ENCODE peak calls at places on chromosomes 13 and 19, in eight cellular contexts. N, W, T, C, A, D, Z and F are unnamed samples.

GRCh38 chr13:108463365-108463764 is 166.0 kb upstream of the MYO16 start:
- DNase-seq in N (no peak), T (no peak), W (no peak), D (no peak), Z (no peak), C (no peak), A (peak), F (no peak)

GRCh38 chr19:48897181-48897580 is 1.4 kb downstream of the TULP2 start:
- DNase-seq in C (no peak), N (no peak), A (no peak), T (no peak), Z (no peak), W (no peak), D (no peak), F (no peak)

GRCh38 chr13:110338441-110339101 is 31.5 kb downstream of the COL4A2 start:
- DNase-seq in N (no peak), C (no peak), A (peak), W (no peak), T (no peak), Z (peak), D (no peak), F (peak)

GRCh38 chr13:52195052-52195837 is 35.8 kb upstream of the NEK3 start:
- DNase-seq in W (no peak), N (no peak), C (peak), A (peak), Z (peak), D (peak), T (no peak), F (peak)

GRCh38 chr13:27730191-27730590 is 62.1 kb upstream of the GSX1 start:
- DNase-seq in Z (no peak), A (no peak), D (no peak), C (no peak), T (no peak), N (no peak), W (no peak), F (no peak)

GRCh38 chr19:35211545-35212230 is 16.9 kb downstream of the FAM187B start:
- DNase-seq in Z (no peak), A (no peak), D (no peak), C (peak), W (no peak), N (no peak), T (no peak), F (peak)

GRCh38 chr13:63092461-63092860 is 1676.8 kb upstream of the PCDH20 start:
- DNase-seq in D (no peak), Z (no peak), T (no peak), W (no peak), N (no peak), C (no peak), A (peak), F (no peak)

GRCh38 chr13:32426981-32427851 is 714 bp downstream of the N4BP2L1 start:
- DNase-seq in D (peak), A (peak), W (peak), T (peak), Z (no peak), C (peak), N (no peak), F (peak)

GRCh38 chr19:28960986-28961705 is 251.8 kb downstream of the UQCRFS1 start:
- DNase-seq in Z (peak), C (no peak), D (no peak), T (no peak), A (peak), N (no peak), W (no peak), F (no peak)

GRCh38 chr13:97228850-97229521 is 6.9 kb downstream of the MBNL2 start:
- DNase-seq in T (no peak), N (no peak), C (no peak), W (no peak), Z (no peak), D (no peak), A (peak), F (no peak)

GRCh38 chr13:110004814-110005213 is 218.4 kb upstream of the IRS2 start:
- DNase-seq in T (no peak), Z (no peak), D (no peak), C (no peak), W (no peak), N (no peak), A (no peak), F (no peak)

GRCh38 chr19:41156207-41156606 is 36.8 kb upstream of the CYP2S1 start:
- DNase-seq in Z (no peak), N (no peak), A (no peak), W (no peak), T (no peak), C (no peak), D (no peak), F (no peak)

GRCh38 chr19:7562646-7563393 is 27.3 kb downstream of the PNPLA6 start:
- DNase-seq in W (no peak), C (no peak), A (no peak), N (no peak), T (no peak), Z (no peak), D (no peak), F (no peak)

GRCh38 chr19:55473201-55473600 is 3.2 kb upstream of the ZNF628 start:
- DNase-seq in D (no peak), A (no peak), T (no peak), N (no peak), Z (no peak), C (no peak), W (no peak), F (no peak)

GRCh38 chr13:110125157-110125556 is 181.8 kb downstream of the COL4A1 start:
- DNase-seq in W (no peak), T (no peak), A (peak), C (no peak), D (no peak), Z (no peak), N (no peak), F (no peak)

GRCh38 chr13:20553309-20553708 is 13.6 kb upstream of the IFT88 start:
- DNase-seq in D (no peak), C (no peak), T (no peak), N (no peak), A (no peak), W (no peak), Z (no peak), F (no peak)

GRCh38 chr13:112510987-112511715 is 76.8 kb downstream of the TUBGCP3 start:
- DNase-seq in Z (no peak), W (no peak), T (no peak), D (no peak), C (no peak), N (no peak), A (no peak), F (no peak)

GRCh38 chr13:108594153-108594552 is 35.3 kb upstream of the MYO16 start:
- DNase-seq in Z (no peak), D (no peak), T (no peak), W (no peak), C (no peak), A (no peak), N (no peak), F (no peak)

GRCh38 chr19:7242601-7243258 is 51.5 kb downstream of the INSR start:
- DNase-seq in D (peak), A (peak), W (no peak), T (no peak), N (peak), Z (peak), C (no peak), F (no peak)

GRCh38 chr13:49446473-49446872 is 2.4 kb downstream of the SETDB2 start:
- DNase-seq in W (no peak), N (no peak), T (no peak), D (no peak), Z (no peak), A (no peak), C (no peak), F (no peak)

GRCh38 chr13:40217675-40218074 is 448.8 kb downstream of the FOXO1 start:
- DNase-seq in A (no peak), N (no peak), D (no peak), T (no peak), W (no peak), Z (no peak), C (no peak), F (no peak)

GRCh38 chr19:49875801-49876421 is 1.2 kb downstream of the AKT1S1 start:
- DNase-seq in Z (no peak), N (no peak), D (peak), T (no peak), W (no peak), C (peak), A (no peak), F (peak)

GRCh38 chr19:7149956-7150705 is 80.6 kb downstream of the ZNF557 start:
- DNase-seq in Z (no peak), D (peak), A (no peak), C (no peak), T (no peak), N (no peak), W (no peak), F (peak)

GRCh38 chr19:55447421-55448174 is 4.5 kb upstream of the SHISA7 start:
- DNase-seq in D (peak), C (no peak), T (no peak), W (no peak), Z (no peak), N (peak), A (no peak), F (no peak)

GRCh38 chr19:39319892-39320168 is 833 bp downstream of the LRFN1 start:
- DNase-seq in T (no peak), D (peak), C (no peak), W (no peak), Z (no peak), N (no peak), A (no peak), F (no peak)

GRCh38 chr13:50911051-50911690 is 1.6 kb downstream of the RNASEH2B start:
- DNase-seq in C (no peak), D (peak), Z (no peak), W (no peak), T (no peak), A (peak), N (no peak), F (no peak)

GRCh38 chr13:89846890-89847585 is 1500.4 kb upstream of the MIR17HG start:
- DNase-seq in D (no peak), Z (no peak), W (no peak), N (peak), T (no peak), C (no peak), A (no peak), F (no peak)

GRCh38 chr19:40221858-40222619 is 3.9 kb upstream of the TTC9B start:
- DNase-seq in D (peak), A (peak), T (no peak), Z (peak), C (peak), W (peak), N (peak), F (peak)

GRCh38 chr13:111597041-111598017 is 276.9 kb downstream of the TEX29 start:
- DNase-seq in D (no peak), Z (no peak), N (no peak), C (no peak), A (no peak), W (no peak), T (no peak), F (no peak)

GRCh38 chr19:31214086-31214485 is 135.2 kb downstream of the TSHZ3 start:
- DNase-seq in N (peak), W (no peak), A (peak), D (peak), C (peak), T (no peak), Z (peak), F (peak)

GRCh38 chr13:39765801-39766463 is 110.5 kb downstream of the COG6 start:
- DNase-seq in Z (no peak), T (no peak), W (no peak), A (peak), D (peak), C (peak), N (no peak), F (peak)

GRCh38 chr19:47540748-47541147 is 25.9 kb upstream of the NAPA start:
- DNase-seq in W (no peak), T (no peak), N (no peak), C (no peak), A (peak), D (no peak), Z (no peak), F (no peak)

GRCh38 chr13:78978381-78978998 is 319.5 kb upstream of the OBI1 start:
- DNase-seq in A (peak), C (peak), T (no peak), N (peak), D (peak), Z (peak), W (no peak), F (no peak)

GRCh38 chr13:101795025-101795424 is 342.6 kb downstream of the ITGBL1 start:
- DNase-seq in Z (no peak), W (no peak), D (no peak), T (no peak), A (no peak), C (no peak), N (no peak), F (no peak)

GRCh38 chr13:106241974-106242373 is 293.5 kb downstream of the EFNB2 start:
- DNase-seq in N (no peak), Z (no peak), D (no peak), A (peak), T (no peak), W (no peak), C (no peak), F (no peak)